ENCODE peak calls at places on chromosomes 5 and 9, in four cellular contexts. One of them, this sample, is unnamed.

GRCh38 chr5:133775584-133776304 is 163.4 kb upstream of the FSTL4 start:
- DNase-seq in K562: no peak
- DNase-seq in GM12878: no peak
- DNase-seq in WTC11: no peak
- DNase-seq in this sample: no peak

GRCh38 chr5:177387405-177387804 is 3.2 kb downstream of the SLC34A1 start:
- DNase-seq in K562: no peak
- DNase-seq in WTC11: no peak
- DNase-seq in GM12878: no peak
- DNase-seq in this sample: no peak

GRCh38 chr5:32531885-32532520 is 53.4 kb upstream of the SUB1 start:
- DNase-seq in GM12878: peak
- DNase-seq in WTC11: peak
- DNase-seq in K562: no peak
- DNase-seq in this sample: peak

GRCh38 chr5:179801304-179802206 is 5.1 kb downstream of the MGAT4B start:
- DNase-seq in WTC11: peak
- DNase-seq in K562: peak
- DNase-seq in GM12878: no peak
- DNase-seq in this sample: peak

GRCh38 chr9:119234636-119235035 is 134.6 kb downstream of the BRINP1 start:
- DNase-seq in WTC11: no peak
- DNase-seq in GM12878: no peak
- DNase-seq in K562: no peak
- DNase-seq in this sample: no peak

GRCh38 chr9:134624827-134625181 is 16.8 kb upstream of the COL5A1 start:
- DNase-seq in GM12878: no peak
- DNase-seq in K562: no peak
- DNase-seq in WTC11: peak
- DNase-seq in this sample: no peak

GRCh38 chr5:43281840-43282658 is 31.2 kb downstream of the HMGCS1 start:
- DNase-seq in WTC11: no peak
- DNase-seq in K562: peak
- DNase-seq in GM12878: no peak
- DNase-seq in this sample: no peak

GRCh38 chr9:14573319-14573718 is 119.9 kb downstream of the ZDHHC21 start:
- DNase-seq in K562: no peak
- DNase-seq in WTC11: no peak
- DNase-seq in GM12878: no peak
- DNase-seq in this sample: no peak

GRCh38 chr5:83924891-83925290 is 204.2 kb upstream of the HAPLN1 start:
- DNase-seq in GM12878: no peak
- DNase-seq in K562: no peak
- DNase-seq in WTC11: no peak
- DNase-seq in this sample: no peak

GRCh38 chr9:115883467-115884329 is 269.9 kb upstream of the PAPPA start:
- DNase-seq in WTC11: peak
- DNase-seq in GM12878: no peak
- DNase-seq in K562: no peak
- DNase-seq in this sample: peak

GRCh38 chr9:79764377-79764776 is 192.6 kb downstream of the TLE4 start:
- DNase-seq in K562: no peak
- DNase-seq in WTC11: no peak
- DNase-seq in GM12878: no peak
- DNase-seq in this sample: no peak

GRCh38 chr5:82863260-82863659 is 213.9 kb downstream of the TMEM167A start:
- DNase-seq in WTC11: no peak
- DNase-seq in K562: no peak
- DNase-seq in GM12878: no peak
- DNase-seq in this sample: no peak

GRCh38 chr9:133505901-133506652 is 18.7 kb downstream of the MYMK start:
- DNase-seq in WTC11: no peak
- DNase-seq in GM12878: no peak
- DNase-seq in K562: peak
- DNase-seq in this sample: no peak

GRCh38 chr5:33170414-33170813 is 270.4 kb upstream of the TARS1 start:
- DNase-seq in WTC11: no peak
- DNase-seq in K562: no peak
- DNase-seq in GM12878: no peak
- DNase-seq in this sample: no peak

GRCh38 chr9:21933865-21934264 is 60.3 kb downstream of the CDKN2A start:
- DNase-seq in K562: no peak
- DNase-seq in GM12878: no peak
- DNase-seq in WTC11: no peak
- DNase-seq in this sample: no peak

GRCh38 chr5:76386360-76386759 is 16.7 kb upstream of the IQGAP2 start:
- DNase-seq in WTC11: no peak
- DNase-seq in K562: no peak
- DNase-seq in GM12878: no peak
- DNase-seq in this sample: no peak

GRCh38 chr9:135671591-135672041 is 8.5 kb downstream of the LCN9 start:
- DNase-seq in K562: peak
- DNase-seq in WTC11: peak
- DNase-seq in GM12878: no peak
- DNase-seq in this sample: no peak

GRCh38 chr5:90932052-90932699 is 373.6 kb downstream of the ADGRV1 start:
- DNase-seq in GM12878: peak
- DNase-seq in WTC11: peak
- DNase-seq in K562: peak
- DNase-seq in this sample: peak

GRCh38 chr5:81838307-81838906 is 87.5 kb upstream of the SSBP2 start:
- DNase-seq in WTC11: no peak
- DNase-seq in GM12878: no peak
- DNase-seq in K562: peak
- DNase-seq in this sample: no peak

GRCh38 chr5:34012791-34013190 is 4.9 kb upstream of the AMACR start:
- DNase-seq in GM12878: no peak
- DNase-seq in K562: no peak
- DNase-seq in WTC11: no peak
- DNase-seq in this sample: no peak

GRCh38 chr5:79886456-79886855 is 104.6 kb downstream of the MTX3 start:
- DNase-seq in GM12878: no peak
- DNase-seq in WTC11: no peak
- DNase-seq in K562: no peak
- DNase-seq in this sample: no peak

GRCh38 chr5:87101321-87101720 is 166.4 kb upstream of the RASA1 start:
- DNase-seq in WTC11: no peak
- DNase-seq in GM12878: no peak
- DNase-seq in K562: no peak
- DNase-seq in this sample: no peak

GRCh38 chr9:74609671-74610416 is 112.7 kb downstream of the RORB start:
- DNase-seq in K562: no peak
- DNase-seq in GM12878: no peak
- DNase-seq in WTC11: no peak
- DNase-seq in this sample: no peak

GRCh38 chr9:92094655-92095054 is 20.6 kb downstream of the SPTLC1 start:
- DNase-seq in WTC11: no peak
- DNase-seq in GM12878: no peak
- DNase-seq in K562: peak
- DNase-seq in this sample: peak

GRCh38 chr9:132877818-132878694 is at the start of gene AK8:
- DNase-seq in GM12878: no peak
- DNase-seq in WTC11: peak
- DNase-seq in K562: peak
- DNase-seq in this sample: peak

GRCh38 chr9:127360829-127361228 is 36.1 kb upstream of the SLC2A8 start:
- DNase-seq in GM12878: no peak
- DNase-seq in K562: peak
- DNase-seq in WTC11: peak
- DNase-seq in this sample: peak

GRCh38 chr5:134957920-134958608 is 9.6 kb upstream of the CATSPER3 start:
- DNase-seq in K562: no peak
- DNase-seq in GM12878: no peak
- DNase-seq in WTC11: no peak
- DNase-seq in this sample: no peak

GRCh38 chr9:13023498-13023897 is 248.7 kb downstream of the LURAP1L start:
- DNase-seq in WTC11: no peak
- DNase-seq in GM12878: no peak
- DNase-seq in K562: no peak
- DNase-seq in this sample: peak

GRCh38 chr5:108432024-108432423 is 50.1 kb upstream of the FBXL17 start:
- DNase-seq in WTC11: no peak
- DNase-seq in GM12878: no peak
- DNase-seq in K562: no peak
- DNase-seq in this sample: no peak

GRCh38 chr9:124263158-124263557 is 5.4 kb downstream of the NEK6 start:
- DNase-seq in WTC11: no peak
- DNase-seq in GM12878: no peak
- DNase-seq in K562: no peak
- DNase-seq in this sample: no peak

GRCh38 chr5:110478899-110479298 is 247.6 kb downstream of the TMEM232 start:
- DNase-seq in WTC11: no peak
- DNase-seq in K562: no peak
- DNase-seq in GM12878: no peak
- DNase-seq in this sample: no peak

GRCh38 chr9:121285835-121286687 is 18.1 kb downstream of the GSN start:
- DNase-seq in K562: peak
- DNase-seq in WTC11: peak
- DNase-seq in GM12878: no peak
- DNase-seq in this sample: no peak

GRCh38 chr5:126676195-126676624 is 75.5 kb downstream of the PHAX start:
- DNase-seq in GM12878: peak
- DNase-seq in WTC11: peak
- DNase-seq in K562: peak
- DNase-seq in this sample: peak

GRCh38 chr5:170748986-170749385 is 34.5 kb upstream of the GABRP start:
- DNase-seq in WTC11: no peak
- DNase-seq in K562: no peak
- DNase-seq in GM12878: no peak
- DNase-seq in this sample: no peak

DNA sequence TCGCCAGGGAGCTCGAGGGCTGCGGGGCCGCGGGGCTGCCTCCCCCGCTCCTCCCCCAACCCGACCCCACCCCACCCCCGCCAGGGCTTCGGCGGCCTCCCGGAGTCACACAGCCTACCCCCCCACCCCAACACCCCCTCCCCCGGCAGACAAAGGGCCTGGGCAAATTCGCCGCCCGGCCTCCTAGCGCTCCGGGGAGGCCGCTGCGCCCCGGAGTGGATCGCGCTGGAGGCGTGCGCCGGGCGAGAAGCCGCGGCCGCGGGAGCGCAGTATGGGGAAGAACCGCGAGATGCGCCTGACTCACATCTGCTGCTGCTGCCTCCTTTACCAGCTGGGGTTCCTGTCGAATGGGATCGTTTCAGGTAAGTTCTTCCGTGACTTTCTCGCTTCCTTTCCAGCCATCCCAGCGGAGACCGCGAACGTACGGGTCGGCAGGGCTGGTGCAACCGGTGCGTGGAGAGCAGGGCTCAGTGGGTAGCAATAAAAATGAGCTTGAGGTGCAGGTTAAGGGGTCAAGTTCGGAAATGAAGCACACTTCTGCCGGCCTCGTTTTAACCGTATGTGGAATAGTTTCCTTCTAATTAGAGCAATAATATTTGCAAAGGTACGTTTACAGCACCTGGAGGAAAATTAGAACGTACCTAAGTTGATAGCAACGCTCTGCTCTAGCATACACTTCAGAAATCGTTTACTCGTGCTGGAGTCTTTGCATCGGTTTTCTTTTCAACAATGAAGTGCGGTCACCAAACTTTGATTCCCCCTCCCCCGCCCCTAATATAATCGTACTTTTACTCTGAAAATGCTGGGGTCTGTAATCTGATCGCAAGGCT is at the start of gene ADAMTS19:
- DNase-seq in K562: no peak
- DNase-seq in WTC11: peak
- DNase-seq in GM12878: no peak
- DNase-seq in this sample: no peak
- TF ChIP-seq ATF2 in K562: no peak
- TF ChIP-seq ATF2 in WTC11: no peak
- TF ChIP-seq ATF2 in GM12878: no peak
- TF ChIP-seq ATF2 in this sample: no peak

DNA sequence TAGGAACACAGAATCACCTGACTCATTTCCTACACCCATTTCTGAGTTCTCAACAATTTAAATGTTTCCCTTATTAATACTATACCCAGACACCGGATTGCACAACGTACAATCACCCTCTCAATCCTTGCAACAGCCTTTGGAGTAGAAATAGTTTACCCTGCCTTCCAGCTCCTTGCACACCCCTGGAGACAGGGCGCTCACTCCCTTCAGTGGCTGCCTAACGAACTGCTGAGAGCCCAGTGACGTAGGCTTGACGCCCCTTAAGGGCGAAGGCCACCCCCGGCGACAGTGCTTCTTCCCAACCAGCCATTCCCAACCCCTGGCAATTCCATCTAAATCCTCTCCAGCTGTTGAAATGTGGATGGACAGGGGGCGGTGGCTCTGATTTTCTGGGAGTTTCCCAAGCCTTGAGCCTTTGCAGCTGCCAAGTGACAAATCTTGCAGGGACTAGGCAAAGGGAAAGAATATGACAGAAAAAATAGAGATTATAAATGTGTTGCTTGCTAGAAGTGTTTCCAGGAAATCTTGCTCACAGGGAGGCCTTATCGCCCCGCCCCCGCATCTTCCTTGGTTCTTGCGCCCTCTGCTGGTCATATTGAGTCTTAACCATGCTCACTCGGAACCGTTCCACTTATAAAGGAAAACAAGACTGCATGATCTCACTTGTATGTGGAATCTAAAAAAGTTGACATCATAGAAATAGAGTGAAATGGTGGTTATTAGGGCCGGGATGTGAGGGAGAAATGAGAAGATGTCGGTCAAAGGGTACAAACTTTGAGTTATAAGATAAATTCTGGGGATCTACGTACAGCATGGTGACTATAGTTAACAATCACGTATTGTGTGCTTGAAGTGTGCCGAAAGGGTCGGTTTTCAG is 7.6 kb upstream of the BARX1 start:
- DNase-seq in WTC11: peak
- DNase-seq in GM12878: peak
- DNase-seq in K562: peak
- DNase-seq in this sample: peak
- TF ChIP-seq USF2 in WTC11: no peak
- TF ChIP-seq USF2 in GM12878: no peak
- TF ChIP-seq USF2 in K562: no peak
- TF ChIP-seq USF2 in this sample: no peak

GRCh38 chr9:130912932-130913598 is 16.5 kb upstream of the QRFP start:
- DNase-seq in WTC11: no peak
- DNase-seq in GM12878: no peak
- DNase-seq in K562: peak
- DNase-seq in this sample: no peak
- TF ChIP-seq ATF2 in WTC11: no peak
- TF ChIP-seq ATF2 in GM12878: no peak
- TF ChIP-seq ATF2 in K562: no peak
- TF ChIP-seq ATF2 in this sample: no peak

GRCh38 chr9:76161546-76161945 is 232.7 kb downstream of the RFK start:
- DNase-seq in WTC11: no peak
- DNase-seq in K562: no peak
- DNase-seq in GM12878: no peak
- DNase-seq in this sample: no peak
- TF ChIP-seq USF2 in WTC11: no peak
- TF ChIP-seq USF2 in K562: no peak
- TF ChIP-seq USF2 in GM12878: no peak
- TF ChIP-seq USF2 in this sample: no peak

GRCh38 chr5:174532453-174533126 is 191.8 kb upstream of the MSX2 start:
- DNase-seq in WTC11: peak
- DNase-seq in K562: peak
- DNase-seq in GM12878: no peak
- DNase-seq in this sample: peak
- TF ChIP-seq ATF2 in WTC11: no peak
- TF ChIP-seq ATF2 in K562: no peak
- TF ChIP-seq ATF2 in GM12878: no peak
- TF ChIP-seq ATF2 in this sample: no peak